ENCODE peak calls at places on chromosomes 6 and 20, in eight cellular contexts. U is bronchial epithelial cell, J is astrocyte of the spinal cord, V is uterus, I is heart right ventricle, K is PC-9, R is fibroblast of mammary gland, Q is A549. P is an unnamed sample.

GRCh38 chr6:33207569-33208088 is 671 bp upstream of the RING1 start:
- DNase-seq in R (peak), U (peak), K (no peak), J (peak), I (peak), Q (no peak), V (peak), P (peak)

GRCh38 chr20:3777726-3778629 is 3.3 kb downstream of the SPEF1 start:
- DNase-seq in Q (peak), K (no peak), U (peak), I (peak), V (peak), R (peak), J (no peak), P (peak)

GRCh38 chr20:20668639-20669038 is 43.8 kb downstream of the RALGAPA2 start:
- DNase-seq in Q (no peak), V (no peak), K (no peak), J (peak), R (no peak), I (no peak), U (no peak), P (peak)

GRCh38 chr6:119034827-119035458 is 43.5 kb downstream of the FAM184A start:
- DNase-seq in U (no peak), K (no peak), Q (no peak), J (no peak), R (peak), I (no peak), V (no peak), P (peak)

GRCh38 chr20:24382775-24383174 is 86.7 kb upstream of the SYNDIG1 start:
- DNase-seq in U (no peak), R (no peak), V (peak), I (no peak), Q (no peak), K (no peak), J (no peak), P (no peak)

GRCh38 chr20:51470907-51471411 is 71.6 kb downstream of the NFATC2 start:
- DNase-seq in J (no peak), Q (no peak), V (peak), I (no peak), R (no peak), U (no peak), K (no peak), P (no peak)

GRCh38 chr6:14436593-14436992 is 319.0 kb downstream of the CD83 start:
- DNase-seq in R (no peak), Q (no peak), I (no peak), V (no peak), J (no peak), U (no peak), K (no peak), P (no peak)

GRCh38 chr6:166259296-166259977 is 48.8 kb downstream of the PRR18 start:
- DNase-seq in J (no peak), U (no peak), R (no peak), Q (no peak), I (no peak), V (no peak), K (no peak), P (no peak)

GRCh38 chr20:5973172-5973571 is 22.7 kb downstream of the MCM8 start:
- DNase-seq in Q (peak), J (peak), R (peak), I (no peak), U (peak), K (peak), V (no peak), P (peak)

GRCh38 chr20:31608256-31608980 is 3.3 kb downstream of the ID1 start:
- DNase-seq in Q (peak), I (peak), U (peak), K (peak), V (peak), J (peak), R (peak), P (peak)

GRCh38 chr20:2801459-2801728 is 967 bp upstream of the CPXM1 start:
- DNase-seq in J (no peak), I (no peak), R (no peak), K (no peak), V (no peak), U (no peak), Q (no peak), P (no peak)

GRCh38 chr6:115969930-115970273 is 90.8 kb downstream of the FRK start:
- DNase-seq in K (no peak), R (peak), Q (no peak), J (peak), I (no peak), V (no peak), U (peak), P (peak)

GRCh38 chr6:138535728-138536454 is 36.6 kb upstream of the NHSL1 start:
- DNase-seq in K (no peak), U (no peak), J (no peak), R (no peak), V (no peak), I (peak), Q (no peak), P (no peak)

GRCh38 chr6:138539882-138540281 is 40.6 kb upstream of the NHSL1 start:
- DNase-seq in I (no peak), K (no peak), J (no peak), V (no peak), Q (no peak), U (no peak), R (no peak), P (no peak)

GRCh38 chr6:138540468-138540867 is 41.2 kb upstream of the NHSL1 start:
- DNase-seq in R (peak), J (peak), V (no peak), I (peak), K (no peak), Q (no peak), U (no peak), P (peak)

GRCh38 chr6:138537090-138537489 is 37.8 kb upstream of the NHSL1 start:
- DNase-seq in J (peak), U (peak), V (no peak), Q (no peak), K (no peak), R (peak), I (no peak), P (peak)

DNA sequence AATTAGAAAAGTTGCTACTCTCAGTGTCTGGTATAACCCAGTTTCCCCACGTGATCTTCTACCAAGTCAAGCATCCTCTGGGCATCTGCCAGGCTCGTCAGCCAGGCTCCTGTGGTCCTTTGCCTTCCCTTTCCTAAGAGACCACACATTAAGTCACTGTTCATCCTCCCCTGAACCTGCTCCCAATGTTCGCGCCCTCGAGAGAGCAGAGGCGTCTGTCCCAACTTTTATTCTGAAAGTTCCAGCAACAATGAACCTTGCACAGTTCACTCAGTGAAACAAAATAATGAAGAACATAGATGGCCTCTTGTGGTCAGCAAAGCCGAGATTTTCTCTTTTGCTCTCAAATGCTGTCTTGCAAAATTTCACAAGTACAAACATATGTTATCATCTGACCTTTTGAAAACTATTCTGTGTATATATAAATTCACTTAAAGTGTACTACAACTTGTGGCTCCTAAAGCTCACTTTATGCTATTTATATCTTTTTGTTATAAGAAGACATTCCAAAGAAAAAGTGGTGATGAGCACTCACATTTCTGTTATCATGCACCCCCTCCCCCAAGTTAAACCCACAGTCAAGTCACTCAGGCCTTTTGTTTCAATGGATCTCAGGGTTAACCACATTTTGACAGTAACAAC is 39.2 kb upstream of the NHSL1 start:
- DNase-seq in Q (no peak), V (no peak), K (peak), I (peak), R (peak), U (no peak), J (peak), P (no peak)
- H3K4me3 ChIP-seq in Q (no peak), V (no peak), K (no peak), I (no peak), R (no peak), U (no peak), J (no peak), P (no peak)

GRCh38 chr20:62133864-62134263 is 9.3 kb downstream of the PSMA7 start:
- DNase-seq in V (no peak), Q (no peak), U (no peak), K (no peak), J (no peak), I (no peak), R (peak), P (no peak)
- TF ChIP-seq CTCF in V (no peak), Q (no peak), U (no peak), K (no peak), J (no peak), I (no peak), R (peak), P (no peak)

DNA sequence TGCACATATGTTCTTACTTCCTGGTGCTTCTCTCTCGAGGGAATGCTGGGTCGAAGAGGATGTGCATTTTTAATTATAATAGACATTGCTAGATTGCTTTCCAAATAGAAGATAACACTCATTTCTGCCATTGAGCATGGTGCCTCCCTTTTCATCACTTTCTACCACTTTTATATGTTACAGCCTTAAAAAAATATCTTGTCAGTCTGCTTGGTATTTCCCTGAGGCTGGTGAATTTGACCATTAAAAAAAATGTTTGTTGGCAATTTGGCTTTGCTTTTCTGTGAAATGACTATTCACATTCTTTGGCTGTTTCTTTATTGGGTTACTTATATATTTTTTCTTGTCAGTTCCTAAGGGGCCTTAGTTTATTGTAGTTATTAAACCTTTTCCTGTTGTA is 3.6 kb downstream of the DDR1 start:
- DNase-seq in R (no peak), Q (no peak), V (no peak), U (no peak), J (no peak), K (no peak), I (no peak), P (no peak)
- H3K4me3 ChIP-seq in R (no peak), Q (no peak), V (no peak), U (no peak), J (no peak), K (no peak), I (no peak), P (no peak)

GRCh38 chr6:57040011-57040410 is 6.5 kb upstream of the KIAA1586 start:
- DNase-seq in V (no peak), Q (peak), U (no peak), K (no peak), R (peak), J (no peak), I (no peak), P (no peak)
- TF ChIP-seq CTCF in V (no peak), Q (no peak), U (peak), K (no peak), R (peak), J (peak), I (no peak), P (peak)

DNA sequence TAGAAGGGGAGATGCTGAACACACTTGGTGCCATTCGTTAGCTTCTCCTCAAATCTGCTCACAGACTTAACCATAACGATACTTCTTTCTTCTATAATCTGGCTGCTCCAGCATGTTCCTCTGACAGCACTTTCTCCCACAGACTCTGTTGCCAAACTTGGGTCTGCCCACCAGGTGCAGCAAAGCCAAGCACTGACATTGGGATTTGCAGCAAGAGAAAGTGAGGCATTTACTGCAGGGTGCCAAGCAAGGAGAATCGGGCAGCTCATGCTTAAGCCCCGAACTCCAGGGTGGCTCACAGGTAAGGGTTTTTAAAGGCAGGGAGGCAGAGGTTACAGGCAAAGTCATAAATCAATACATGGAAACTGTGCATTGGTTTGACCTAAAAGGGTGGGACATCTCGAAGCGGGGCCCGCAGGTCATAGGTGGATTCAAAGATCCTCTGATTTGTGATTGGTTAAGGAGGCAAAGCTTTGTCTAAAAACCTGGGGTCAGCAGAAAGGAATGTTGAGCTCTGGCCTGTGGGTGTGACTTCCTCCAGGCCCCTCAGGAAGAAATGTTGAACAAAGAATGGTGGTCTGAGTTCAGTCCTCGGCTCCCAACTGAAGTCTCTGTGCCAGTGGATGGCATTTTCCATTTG is 25.1 kb upstream of the PNPLA1 start:
- DNase-seq in V (no peak), K (no peak), I (no peak), J (no peak), Q (no peak), R (no peak), U (no peak), P (no peak)
- H3K4me3 ChIP-seq in V (no peak), K (no peak), I (no peak), J (no peak), Q (no peak), R (no peak), U (no peak), P (no peak)

GRCh38 chr6:50818673-50819072 is at the start of gene TFAP2B:
- DNase-seq in I (no peak), K (no peak), R (no peak), U (no peak), Q (no peak), V (no peak), J (no peak), P (no peak)
- TF ChIP-seq CTCF in I (no peak), K (no peak), R (no peak), U (no peak), Q (no peak), V (no peak), J (no peak), P (no peak)

GRCh38 chr6:138161118-138161433 is 663 bp upstream of the ARFGEF3 start:
- DNase-seq in I (no peak), R (no peak), V (no peak), U (no peak), Q (no peak), J (no peak), K (no peak), P (no peak)
- H3K4me3 ChIP-seq in I (peak), R (peak), V (peak), U (peak), Q (peak), J (peak), K (peak), P (peak)